ENCODE peak calls at places on chromosomes 4 and X, in four cellular contexts. One of them, this sample, is unnamed.

GRCh38 chr4:153748378-153748777 is 11.4 kb downstream of the RNF175 start:
- DNase-seq in K562: no peak
- DNase-seq in GM12878: no peak
- DNase-seq in HepG2: no peak
- DNase-seq in this sample: peak; percentile 48

GRCh38 chrX:154431321-154431720 is 2.8 kb downstream of the ATP6AP1 start:
- DNase-seq in K562: peak; percentile 50
- DNase-seq in HepG2: no peak
- DNase-seq in GM12878: no peak
- DNase-seq in this sample: no peak

GRCh38 chr4:78691971-78692814 is 84.0 kb upstream of the BMP2K start:
- DNase-seq in GM12878: no peak
- DNase-seq in K562: peak; percentile 98
- DNase-seq in HepG2: no peak
- DNase-seq in this sample: peak; percentile 75

GRCh38 chr4:15336410-15337184 is 91.2 kb upstream of the C1QTNF7 start:
- DNase-seq in GM12878: no peak
- DNase-seq in K562: no peak
- DNase-seq in HepG2: no peak
- DNase-seq in this sample: no peak

GRCh38 chr4:102826890-102827673 is at the start of gene UBE2D3:
- DNase-seq in K562: peak; percentile 94
- DNase-seq in HepG2: peak; percentile 81
- DNase-seq in GM12878: peak; percentile 45
- DNase-seq in this sample: peak; percentile 78

GRCh38 chrX:50483283-50483682 is 12.7 kb upstream of the DGKK start:
- DNase-seq in K562: no peak
- DNase-seq in HepG2: no peak
- DNase-seq in GM12878: no peak
- DNase-seq in this sample: no peak

GRCh38 chr4:69440312-69440711 is 55.4 kb downstream of the UGT2B4 start:
- DNase-seq in GM12878: no peak
- DNase-seq in HepG2: no peak
- DNase-seq in K562: no peak
- DNase-seq in this sample: no peak

GRCh38 chr4:141275834-141276233 is 55.1 kb downstream of the ZNF330 start:
- DNase-seq in K562: no peak
- DNase-seq in HepG2: no peak
- DNase-seq in GM12878: no peak
- DNase-seq in this sample: no peak

GRCh38 chr4:8029689-8030088 is 90.0 kb upstream of the AFAP1 start:
- DNase-seq in GM12878: no peak
- DNase-seq in HepG2: no peak
- DNase-seq in K562: no peak
- DNase-seq in this sample: no peak

GRCh38 chr4:150145090-150145949 is 67.1 kb downstream of the DCLK2 start:
- DNase-seq in K562: peak; percentile 1
- DNase-seq in GM12878: no peak
- DNase-seq in HepG2: no peak
- DNase-seq in this sample: no peak
- TF ChIP-seq CTCF in K562: no peak
- TF ChIP-seq CTCF in GM12878: no peak
- TF ChIP-seq CTCF in HepG2: no peak
- TF ChIP-seq CTCF in this sample: peak; percentile 46

GRCh38 chr4:148093065-148093464 is 349.1 kb downstream of the NR3C2 start:
- DNase-seq in HepG2: no peak
- DNase-seq in GM12878: no peak
- DNase-seq in K562: no peak
- DNase-seq in this sample: no peak

GRCh38 chr4:148092316-148093014 is 349.7 kb downstream of the NR3C2 start:
- DNase-seq in GM12878: no peak
- DNase-seq in HepG2: no peak
- DNase-seq in K562: no peak
- DNase-seq in this sample: no peak

GRCh38 chr4:148090029-148090428 is 352.2 kb downstream of the NR3C2 start:
- DNase-seq in K562: no peak
- DNase-seq in GM12878: no peak
- DNase-seq in HepG2: no peak
- DNase-seq in this sample: no peak

GRCh38 chr4:148090503-148091476 is 351.4 kb downstream of the NR3C2 start:
- DNase-seq in GM12878: no peak
- DNase-seq in K562: no peak
- DNase-seq in HepG2: no peak
- DNase-seq in this sample: no peak

DNA sequence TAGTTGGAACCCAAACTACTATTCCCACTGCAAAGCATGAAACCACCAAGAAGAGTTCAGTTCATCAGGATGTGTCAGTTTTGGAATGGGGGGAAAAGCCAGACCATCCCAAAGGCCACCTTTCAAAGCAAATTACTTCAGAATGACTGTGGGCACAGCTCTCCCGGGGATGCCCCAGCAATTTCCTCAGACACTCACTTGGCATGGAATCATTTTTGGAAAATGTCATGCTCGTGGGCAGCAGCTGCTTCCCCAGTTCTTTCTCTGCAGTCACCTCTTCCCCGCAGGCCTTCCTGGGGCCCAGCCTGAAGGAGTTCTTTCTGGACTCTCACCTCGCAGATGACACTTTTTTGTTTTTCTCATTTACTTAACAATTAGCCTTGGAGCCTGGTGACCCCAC is 350.3 kb downstream of the NR3C2 start:
- DNase-seq in K562: no peak
- DNase-seq in GM12878: no peak
- DNase-seq in HepG2: no peak
- DNase-seq in this sample: no peak
- TF ChIP-seq NFIC in K562: no peak
- TF ChIP-seq NFIC in GM12878: no peak
- TF ChIP-seq NFIC in HepG2: no peak
- TF ChIP-seq NFIC in this sample: no peak

DNA sequence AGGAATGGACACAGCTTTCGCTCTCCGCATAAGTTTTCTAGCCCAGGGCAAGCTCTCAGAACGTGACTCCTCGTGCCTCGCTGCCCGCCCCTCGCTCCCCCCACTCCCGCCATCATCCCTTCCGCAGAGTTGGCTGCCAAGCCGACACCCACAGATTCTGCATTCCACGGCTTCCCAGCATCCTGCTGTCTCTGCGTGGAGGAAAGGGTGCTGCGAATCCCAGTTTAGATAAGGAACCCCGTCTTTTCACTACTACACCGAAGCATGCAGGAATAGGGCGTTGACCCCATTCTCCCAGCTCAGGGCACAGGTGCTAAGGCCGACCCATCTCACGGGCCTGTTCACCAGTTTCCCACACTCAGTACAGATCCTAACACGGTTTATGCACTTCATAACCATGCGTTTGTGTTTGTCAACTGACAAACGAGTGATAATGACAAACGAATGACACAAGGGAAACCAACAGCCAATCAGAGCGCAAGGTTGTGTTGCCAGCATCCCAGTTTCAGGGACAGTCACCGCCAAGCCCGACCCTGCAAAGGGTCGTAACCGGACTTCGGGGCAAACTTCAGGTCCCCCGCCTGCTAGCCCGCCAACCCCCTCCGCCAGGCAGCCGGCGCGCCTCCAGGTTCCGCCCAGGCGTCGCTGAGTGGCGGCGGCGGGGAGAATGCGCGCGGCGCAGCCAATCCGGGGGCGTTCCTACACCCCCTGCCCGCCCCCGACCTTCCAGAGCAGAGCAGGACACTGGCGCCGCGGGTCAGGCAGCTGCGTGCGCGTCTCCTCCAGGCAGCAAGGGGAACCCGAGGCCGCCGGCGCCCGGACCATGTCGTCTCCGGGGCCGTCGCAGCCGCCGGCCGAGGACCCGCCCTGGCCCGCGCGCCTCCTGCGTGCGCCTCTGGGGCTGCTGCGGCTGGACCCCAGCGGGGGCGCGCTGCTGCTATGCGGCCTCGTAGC is at the start of gene CYP2U1:
- DNase-seq in K562: peak; percentile 63
- DNase-seq in GM12878: no peak
- DNase-seq in HepG2: peak; percentile 68
- DNase-seq in this sample: peak; percentile 95
- TF ChIP-seq CTCF in K562: no peak
- TF ChIP-seq CTCF in GM12878: peak; percentile 4
- TF ChIP-seq CTCF in HepG2: no peak
- TF ChIP-seq CTCF in this sample: no peak

DNA sequence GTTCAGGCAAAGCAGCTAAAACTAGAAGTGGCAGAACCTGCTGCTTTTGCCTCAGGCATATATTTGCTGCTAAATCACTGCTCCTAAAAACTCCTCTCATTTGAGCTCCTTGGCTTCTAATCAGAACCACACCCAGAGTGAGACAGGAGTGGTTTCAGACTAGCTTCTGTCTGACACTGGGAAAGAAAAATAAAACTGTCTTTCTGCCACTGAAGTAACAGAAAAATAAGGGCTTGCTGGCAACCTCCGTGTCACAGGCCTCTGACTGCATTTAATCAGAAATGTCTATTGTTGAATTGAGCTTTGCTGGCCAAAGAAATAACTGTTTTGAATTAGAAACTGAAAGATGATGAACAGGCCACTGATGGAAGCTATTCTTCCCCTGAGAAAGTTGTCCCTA is 52.1 kb upstream of the RAP2C start:
- DNase-seq in HepG2: no peak
- DNase-seq in K562: no peak
- DNase-seq in GM12878: no peak
- DNase-seq in this sample: no peak
- TF ChIP-seq NFIC in HepG2: no peak
- TF ChIP-seq NFIC in K562: no peak
- TF ChIP-seq NFIC in GM12878: no peak
- TF ChIP-seq NFIC in this sample: no peak